ENCODE peak calls at places on chromosomes 12 and 14, in ten cellular contexts. One of them, this sample, is unnamed.

GRCh38 chr14:24789277-24789832 is 155.4 kb upstream of the GZMB start:
- DNase-seq in ureter: no peak
- DNase-seq in nucleus accumbens: no peak
- DNase-seq in iris pigment epithelial cell: no peak
- DNase-seq in KG1: no peak
- DNase-seq in cerebellum: peak; percentile 2
- DNase-seq in ELF-1: no peak
- DNase-seq in H4: no peak
- DNase-seq in GM06990: no peak
- DNase-seq in naive thymus-derived CD8-positive, alpha-beta T cell: no peak
- DNase-seq in this sample: no peak

GRCh38 chr14:24481622-24482324 is 26.3 kb downstream of the CMA1 start:
- DNase-seq in ELF-1: peak; percentile 92
- DNase-seq in iris pigment epithelial cell: peak; percentile 28
- DNase-seq in nucleus accumbens: no peak
- DNase-seq in naive thymus-derived CD8-positive, alpha-beta T cell: no peak
- DNase-seq in GM06990: peak; percentile 59
- DNase-seq in KG1: no peak
- DNase-seq in cerebellum: no peak
- DNase-seq in ureter: no peak
- DNase-seq in H4: peak; percentile 36
- DNase-seq in this sample: no peak

GRCh38 chr12:45615268-45615667 is 114.2 kb upstream of the ARID2 start:
- DNase-seq in GM06990: no peak
- DNase-seq in naive thymus-derived CD8-positive, alpha-beta T cell: no peak
- DNase-seq in ELF-1: no peak
- DNase-seq in nucleus accumbens: no peak
- DNase-seq in ureter: no peak
- DNase-seq in iris pigment epithelial cell: peak; percentile 75
- DNase-seq in KG1: no peak
- DNase-seq in H4: peak; percentile 71
- DNase-seq in cerebellum: no peak
- DNase-seq in this sample: no peak

GRCh38 chr14:64937821-64938193 is 4.7 kb downstream of the GPX2 start:
- DNase-seq in iris pigment epithelial cell: no peak
- DNase-seq in cerebellum: peak; percentile 59
- DNase-seq in ELF-1: no peak
- DNase-seq in nucleus accumbens: no peak
- DNase-seq in GM06990: no peak
- DNase-seq in H4: no peak
- DNase-seq in ureter: no peak
- DNase-seq in naive thymus-derived CD8-positive, alpha-beta T cell: no peak
- DNase-seq in KG1: no peak
- DNase-seq in this sample: no peak

GRCh38 chr14:71327691-71328090 is 420.4 kb downstream of the PCNX1 start:
- DNase-seq in cerebellum: no peak
- DNase-seq in nucleus accumbens: no peak
- DNase-seq in ELF-1: no peak
- DNase-seq in iris pigment epithelial cell: peak; percentile 47
- DNase-seq in naive thymus-derived CD8-positive, alpha-beta T cell: no peak
- DNase-seq in H4: no peak
- DNase-seq in ureter: no peak
- DNase-seq in GM06990: no peak
- DNase-seq in KG1: no peak
- DNase-seq in this sample: no peak

GRCh38 chr14:71525663-71526246 is 406.5 kb upstream of the RGS6 start:
- DNase-seq in GM06990: no peak
- DNase-seq in iris pigment epithelial cell: no peak
- DNase-seq in cerebellum: no peak
- DNase-seq in ELF-1: no peak
- DNase-seq in ureter: no peak
- DNase-seq in H4: no peak
- DNase-seq in KG1: no peak
- DNase-seq in nucleus accumbens: no peak
- DNase-seq in naive thymus-derived CD8-positive, alpha-beta T cell: no peak
- DNase-seq in this sample: no peak

GRCh38 chr12:67067453-67068203 is 201.5 kb upstream of the CAND1 start:
- DNase-seq in naive thymus-derived CD8-positive, alpha-beta T cell: no peak
- DNase-seq in ELF-1: peak; percentile 50
- DNase-seq in cerebellum: no peak
- DNase-seq in nucleus accumbens: no peak
- DNase-seq in H4: no peak
- DNase-seq in ureter: no peak
- DNase-seq in GM06990: no peak
- DNase-seq in KG1: no peak
- DNase-seq in iris pigment epithelial cell: no peak
- DNase-seq in this sample: no peak

GRCh38 chr12:92784795-92785562 is 82.2 kb downstream of the PLEKHG7 start:
- DNase-seq in ureter: no peak
- DNase-seq in H4: peak; percentile 76
- DNase-seq in nucleus accumbens: no peak
- DNase-seq in iris pigment epithelial cell: peak; percentile 87
- DNase-seq in ELF-1: peak; percentile 34
- DNase-seq in KG1: peak; percentile 38
- DNase-seq in naive thymus-derived CD8-positive, alpha-beta T cell: no peak
- DNase-seq in cerebellum: peak; percentile 46
- DNase-seq in GM06990: peak; percentile 61
- DNase-seq in this sample: peak; percentile 22

GRCh38 chr14:99945732-99946651 is 119.2 kb upstream of the EVL start:
- DNase-seq in ELF-1: no peak
- DNase-seq in ureter: no peak
- DNase-seq in cerebellum: no peak
- DNase-seq in H4: no peak
- DNase-seq in nucleus accumbens: no peak
- DNase-seq in KG1: no peak
- DNase-seq in naive thymus-derived CD8-positive, alpha-beta T cell: no peak
- DNase-seq in GM06990: peak; percentile 61
- DNase-seq in iris pigment epithelial cell: peak; percentile 11
- DNase-seq in this sample: no peak

GRCh38 chr12:128783129-128783574 is 40.6 kb downstream of the SLC15A4 start:
- DNase-seq in ELF-1: no peak
- DNase-seq in cerebellum: no peak
- DNase-seq in nucleus accumbens: no peak
- DNase-seq in GM06990: no peak
- DNase-seq in ureter: no peak
- DNase-seq in iris pigment epithelial cell: peak; percentile 32
- DNase-seq in KG1: no peak
- DNase-seq in H4: peak; percentile 28
- DNase-seq in naive thymus-derived CD8-positive, alpha-beta T cell: no peak
- DNase-seq in this sample: no peak

GRCh38 chr14:54627718-54628345 is 60.9 kb downstream of the SAMD4A start:
- DNase-seq in nucleus accumbens: no peak
- DNase-seq in H4: no peak
- DNase-seq in ELF-1: no peak
- DNase-seq in cerebellum: no peak
- DNase-seq in naive thymus-derived CD8-positive, alpha-beta T cell: no peak
- DNase-seq in ureter: peak; percentile 45
- DNase-seq in iris pigment epithelial cell: peak; percentile 68
- DNase-seq in KG1: peak; percentile 51
- DNase-seq in GM06990: peak; percentile 29
- DNase-seq in this sample: no peak

GRCh38 chr12:121539908-121540307 is 40.9 kb downstream of the KDM2B start:
- DNase-seq in ELF-1: no peak
- DNase-seq in nucleus accumbens: no peak
- DNase-seq in KG1: no peak
- DNase-seq in ureter: no peak
- DNase-seq in GM06990: no peak
- DNase-seq in cerebellum: no peak
- DNase-seq in H4: no peak
- DNase-seq in naive thymus-derived CD8-positive, alpha-beta T cell: no peak
- DNase-seq in iris pigment epithelial cell: no peak
- DNase-seq in this sample: no peak

GRCh38 chr12:56629459-56630179 is 507 bp downstream of the BAZ2A start:
- DNase-seq in cerebellum: no peak
- DNase-seq in iris pigment epithelial cell: peak; percentile 27
- DNase-seq in ELF-1: no peak
- DNase-seq in nucleus accumbens: peak; percentile 43
- DNase-seq in ureter: peak; percentile 55
- DNase-seq in GM06990: peak; percentile 46
- DNase-seq in KG1: no peak
- DNase-seq in naive thymus-derived CD8-positive, alpha-beta T cell: peak; percentile 45
- DNase-seq in H4: no peak
- DNase-seq in this sample: no peak

GRCh38 chr14:35897616-35898111 is 71.5 kb downstream of the BRMS1L start:
- DNase-seq in naive thymus-derived CD8-positive, alpha-beta T cell: no peak
- DNase-seq in KG1: no peak
- DNase-seq in cerebellum: no peak
- DNase-seq in ELF-1: peak; percentile 45
- DNase-seq in ureter: no peak
- DNase-seq in H4: no peak
- DNase-seq in GM06990: no peak
- DNase-seq in iris pigment epithelial cell: no peak
- DNase-seq in nucleus accumbens: peak; percentile 68
- DNase-seq in this sample: no peak

GRCh38 chr12:58980768-58981167 is 60.5 kb upstream of the LRIG3 start:
- DNase-seq in GM06990: no peak
- DNase-seq in ureter: no peak
- DNase-seq in naive thymus-derived CD8-positive, alpha-beta T cell: no peak
- DNase-seq in KG1: no peak
- DNase-seq in cerebellum: no peak
- DNase-seq in ELF-1: no peak
- DNase-seq in iris pigment epithelial cell: no peak
- DNase-seq in nucleus accumbens: no peak
- DNase-seq in H4: no peak
- DNase-seq in this sample: no peak

GRCh38 chr12:116863275-116863767 is 17.9 kb downstream of the HRK start:
- DNase-seq in iris pigment epithelial cell: peak; percentile 48
- DNase-seq in ELF-1: peak; percentile 81
- DNase-seq in H4: peak; percentile 17
- DNase-seq in cerebellum: no peak
- DNase-seq in KG1: no peak
- DNase-seq in ureter: no peak
- DNase-seq in GM06990: no peak
- DNase-seq in naive thymus-derived CD8-positive, alpha-beta T cell: no peak
- DNase-seq in nucleus accumbens: no peak
- DNase-seq in this sample: no peak

GRCh38 chr12:72468505-72468904 is 196.3 kb downstream of the TRHDE start:
- DNase-seq in H4: no peak
- DNase-seq in naive thymus-derived CD8-positive, alpha-beta T cell: no peak
- DNase-seq in ureter: no peak
- DNase-seq in GM06990: no peak
- DNase-seq in cerebellum: peak; percentile 83
- DNase-seq in KG1: no peak
- DNase-seq in ELF-1: no peak
- DNase-seq in iris pigment epithelial cell: no peak
- DNase-seq in nucleus accumbens: no peak
- DNase-seq in this sample: no peak

GRCh38 chr12:88469136-88469535 is 111.1 kb downstream of the KITLG start:
- DNase-seq in GM06990: no peak
- DNase-seq in nucleus accumbens: no peak
- DNase-seq in naive thymus-derived CD8-positive, alpha-beta T cell: no peak
- DNase-seq in H4: no peak
- DNase-seq in ELF-1: no peak
- DNase-seq in KG1: no peak
- DNase-seq in cerebellum: no peak
- DNase-seq in iris pigment epithelial cell: no peak
- DNase-seq in ureter: no peak
- DNase-seq in this sample: no peak

GRCh38 chr14:91858536-91859275 is 8.6 kb downstream of the TC2N start:
- DNase-seq in ureter: peak; percentile 58
- DNase-seq in GM06990: no peak
- DNase-seq in ELF-1: peak; percentile 14
- DNase-seq in H4: peak; percentile 81
- DNase-seq in iris pigment epithelial cell: peak; percentile 50
- DNase-seq in cerebellum: no peak
- DNase-seq in naive thymus-derived CD8-positive, alpha-beta T cell: no peak
- DNase-seq in KG1: no peak
- DNase-seq in nucleus accumbens: no peak
- DNase-seq in this sample: no peak

GRCh38 chr12:96063046-96063445 is 27.7 kb upstream of the LTA4H start:
- DNase-seq in nucleus accumbens: no peak
- DNase-seq in GM06990: no peak
- DNase-seq in ELF-1: no peak
- DNase-seq in iris pigment epithelial cell: no peak
- DNase-seq in ureter: no peak
- DNase-seq in KG1: peak; percentile 25
- DNase-seq in naive thymus-derived CD8-positive, alpha-beta T cell: no peak
- DNase-seq in cerebellum: no peak
- DNase-seq in H4: peak; percentile 26
- DNase-seq in this sample: no peak

GRCh38 chr14:65222434-65222833 is 120.1 kb upstream of the MAX start:
- DNase-seq in KG1: no peak
- DNase-seq in cerebellum: no peak
- DNase-seq in ureter: no peak
- DNase-seq in GM06990: no peak
- DNase-seq in nucleus accumbens: peak; percentile 49
- DNase-seq in naive thymus-derived CD8-positive, alpha-beta T cell: peak; percentile 36
- DNase-seq in H4: peak; percentile 57
- DNase-seq in iris pigment epithelial cell: peak; percentile 67
- DNase-seq in ELF-1: peak; percentile 80
- DNase-seq in this sample: peak; percentile 15

GRCh38 chr12:108571604-108572165 is 9.3 kb downstream of the ISCU start:
- DNase-seq in KG1: no peak
- DNase-seq in H4: no peak
- DNase-seq in GM06990: no peak
- DNase-seq in naive thymus-derived CD8-positive, alpha-beta T cell: no peak
- DNase-seq in nucleus accumbens: no peak
- DNase-seq in cerebellum: no peak
- DNase-seq in iris pigment epithelial cell: no peak
- DNase-seq in ureter: peak; percentile 34
- DNase-seq in ELF-1: no peak
- DNase-seq in this sample: no peak

GRCh38 chr12:32273712-32274111 is 125.6 kb upstream of the FGD4 start:
- DNase-seq in ELF-1: peak; percentile 58
- DNase-seq in GM06990: peak; percentile 41
- DNase-seq in KG1: no peak
- DNase-seq in H4: no peak
- DNase-seq in ureter: no peak
- DNase-seq in iris pigment epithelial cell: no peak
- DNase-seq in naive thymus-derived CD8-positive, alpha-beta T cell: peak; percentile 33
- DNase-seq in cerebellum: no peak
- DNase-seq in nucleus accumbens: no peak
- DNase-seq in this sample: no peak

GRCh38 chr12:48000878-48001321 is 3.4 kb downstream of the COL2A1 start:
- DNase-seq in KG1: no peak
- DNase-seq in iris pigment epithelial cell: peak; percentile 67
- DNase-seq in ureter: no peak
- DNase-seq in GM06990: no peak
- DNase-seq in H4: peak; percentile 45
- DNase-seq in nucleus accumbens: no peak
- DNase-seq in cerebellum: no peak
- DNase-seq in ELF-1: peak; percentile 94
- DNase-seq in naive thymus-derived CD8-positive, alpha-beta T cell: no peak
- DNase-seq in this sample: no peak

GRCh38 chr12:95918194-95918993 is 24.0 kb downstream of the CCDC38 start:
- DNase-seq in H4: peak; percentile 63
- DNase-seq in KG1: no peak
- DNase-seq in GM06990: no peak
- DNase-seq in ELF-1: peak; percentile 20
- DNase-seq in ureter: no peak
- DNase-seq in naive thymus-derived CD8-positive, alpha-beta T cell: no peak
- DNase-seq in nucleus accumbens: no peak
- DNase-seq in cerebellum: peak; percentile 31
- DNase-seq in iris pigment epithelial cell: peak; percentile 47
- DNase-seq in this sample: peak; percentile 37

GRCh38 chr14:61178226-61179060 is 102.7 kb downstream of the TMEM30B start:
- DNase-seq in nucleus accumbens: no peak
- DNase-seq in ELF-1: no peak
- DNase-seq in ureter: no peak
- DNase-seq in cerebellum: no peak
- DNase-seq in iris pigment epithelial cell: peak; percentile 98
- DNase-seq in GM06990: peak; percentile 7
- DNase-seq in KG1: no peak
- DNase-seq in H4: peak; percentile 89
- DNase-seq in naive thymus-derived CD8-positive, alpha-beta T cell: no peak
- DNase-seq in this sample: no peak

GRCh38 chr14:70898346-70898745 is 8.9 kb upstream of the PCNX1 start:
- DNase-seq in ureter: no peak
- DNase-seq in iris pigment epithelial cell: no peak
- DNase-seq in H4: no peak
- DNase-seq in ELF-1: no peak
- DNase-seq in nucleus accumbens: no peak
- DNase-seq in GM06990: no peak
- DNase-seq in cerebellum: no peak
- DNase-seq in naive thymus-derived CD8-positive, alpha-beta T cell: no peak
- DNase-seq in KG1: no peak
- DNase-seq in this sample: no peak

GRCh38 chr12:21220266-21220665 is 89.3 kb downstream of the SLCO1B1 start:
- DNase-seq in nucleus accumbens: no peak
- DNase-seq in naive thymus-derived CD8-positive, alpha-beta T cell: no peak
- DNase-seq in GM06990: no peak
- DNase-seq in H4: no peak
- DNase-seq in ureter: no peak
- DNase-seq in cerebellum: no peak
- DNase-seq in iris pigment epithelial cell: no peak
- DNase-seq in ELF-1: no peak
- DNase-seq in KG1: no peak
- DNase-seq in this sample: no peak